ENCODE peak calls at places on chromosomes 1 and 21, in ten cellular contexts. One of them, this sample, is unnamed.

GRCh38 chr1:114135806-114136205 is 17.9 kb downstream of the SYT6 start:
- DNase-seq in neural progenitor cell: no peak
- DNase-seq in tibial artery: no peak
- DNase-seq in nucleus accumbens: no peak
- DNase-seq in sigmoid colon: no peak
- DNase-seq in endothelial cell: no peak
- DNase-seq in activated T-cell treated with anti-CD3 and anti-CD28 coated beads, Interleukin-2, amount 50 U/mL, for 72 hours: no peak
- DNase-seq in NCI-H187 treated with DMSO at 0.1 percent for 48 hours: no peak
- DNase-seq in activated naive CD4-positive, alpha-beta T cell treated with Interleukin-2 at 50 U/mL for 16 hours: no peak
- DNase-seq in stimulated activated CD4-positive, alpha-beta T cell treated with anti-CD3 and anti-CD28 coated beads, Interleukin-12 subunit alpha, Interleukin-12 subunit beta, amount 100 ng/mL, for 4 hours: no peak
- DNase-seq in this sample: no peak

GRCh38 chr1:77473690-77474089 is 191.9 kb downstream of the AK5 start:
- DNase-seq in neural progenitor cell: no peak
- DNase-seq in tibial artery: no peak
- DNase-seq in nucleus accumbens: no peak
- DNase-seq in sigmoid colon: no peak
- DNase-seq in endothelial cell: no peak
- DNase-seq in activated T-cell treated with anti-CD3 and anti-CD28 coated beads, Interleukin-2, amount 50 U/mL, for 72 hours: no peak
- DNase-seq in NCI-H187 treated with DMSO at 0.1 percent for 48 hours: no peak
- DNase-seq in activated naive CD4-positive, alpha-beta T cell treated with Interleukin-2 at 50 U/mL for 16 hours: no peak
- DNase-seq in stimulated activated CD4-positive, alpha-beta T cell treated with anti-CD3 and anti-CD28 coated beads, Interleukin-12 subunit alpha, Interleukin-12 subunit beta, amount 100 ng/mL, for 4 hours: no peak
- DNase-seq in this sample: peak

GRCh38 chr1:210358511-210359148 is 29.9 kb downstream of the HHAT start:
- DNase-seq in neural progenitor cell: peak
- DNase-seq in tibial artery: no peak
- DNase-seq in nucleus accumbens: no peak
- DNase-seq in sigmoid colon: no peak
- DNase-seq in endothelial cell: no peak
- DNase-seq in activated T-cell treated with anti-CD3 and anti-CD28 coated beads, Interleukin-2, amount 50 U/mL, for 72 hours: no peak
- DNase-seq in NCI-H187 treated with DMSO at 0.1 percent for 48 hours: no peak
- DNase-seq in activated naive CD4-positive, alpha-beta T cell treated with Interleukin-2 at 50 U/mL for 16 hours: no peak
- DNase-seq in stimulated activated CD4-positive, alpha-beta T cell treated with anti-CD3 and anti-CD28 coated beads, Interleukin-12 subunit alpha, Interleukin-12 subunit beta, amount 100 ng/mL, for 4 hours: no peak
- DNase-seq in this sample: no peak

GRCh38 chr1:27513958-27514357 is 24.0 kb upstream of the WASF2 start:
- DNase-seq in neural progenitor cell: no peak
- DNase-seq in tibial artery: no peak
- DNase-seq in nucleus accumbens: no peak
- DNase-seq in sigmoid colon: no peak
- DNase-seq in endothelial cell: no peak
- DNase-seq in activated T-cell treated with anti-CD3 and anti-CD28 coated beads, Interleukin-2, amount 50 U/mL, for 72 hours: no peak
- DNase-seq in NCI-H187 treated with DMSO at 0.1 percent for 48 hours: no peak
- DNase-seq in activated naive CD4-positive, alpha-beta T cell treated with Interleukin-2 at 50 U/mL for 16 hours: no peak
- DNase-seq in stimulated activated CD4-positive, alpha-beta T cell treated with anti-CD3 and anti-CD28 coated beads, Interleukin-12 subunit alpha, Interleukin-12 subunit beta, amount 100 ng/mL, for 4 hours: no peak
- DNase-seq in this sample: no peak

GRCh38 chr21:44617071-44617501 is 5.2 kb downstream of the KRTAP10-8 start:
- DNase-seq in neural progenitor cell: no peak
- DNase-seq in tibial artery: no peak
- DNase-seq in nucleus accumbens: no peak
- DNase-seq in sigmoid colon: peak
- DNase-seq in endothelial cell: no peak
- DNase-seq in activated T-cell treated with anti-CD3 and anti-CD28 coated beads, Interleukin-2, amount 50 U/mL, for 72 hours: no peak
- DNase-seq in NCI-H187 treated with DMSO at 0.1 percent for 48 hours: no peak
- DNase-seq in activated naive CD4-positive, alpha-beta T cell treated with Interleukin-2 at 50 U/mL for 16 hours: no peak
- DNase-seq in stimulated activated CD4-positive, alpha-beta T cell treated with anti-CD3 and anti-CD28 coated beads, Interleukin-12 subunit alpha, Interleukin-12 subunit beta, amount 100 ng/mL, for 4 hours: no peak
- DNase-seq in this sample: no peak

GRCh38 chr1:170156594-170156993 is 10.8 kb downstream of the NTMT2 start:
- DNase-seq in neural progenitor cell: no peak
- DNase-seq in tibial artery: no peak
- DNase-seq in nucleus accumbens: no peak
- DNase-seq in sigmoid colon: no peak
- DNase-seq in endothelial cell: no peak
- DNase-seq in activated T-cell treated with anti-CD3 and anti-CD28 coated beads, Interleukin-2, amount 50 U/mL, for 72 hours: no peak
- DNase-seq in NCI-H187 treated with DMSO at 0.1 percent for 48 hours: no peak
- DNase-seq in activated naive CD4-positive, alpha-beta T cell treated with Interleukin-2 at 50 U/mL for 16 hours: no peak
- DNase-seq in stimulated activated CD4-positive, alpha-beta T cell treated with anti-CD3 and anti-CD28 coated beads, Interleukin-12 subunit alpha, Interleukin-12 subunit beta, amount 100 ng/mL, for 4 hours: no peak
- DNase-seq in this sample: no peak

GRCh38 chr21:45334591-45335081 is 46.9 kb upstream of the POFUT2 start:
- DNase-seq in neural progenitor cell: no peak
- DNase-seq in tibial artery: peak
- DNase-seq in nucleus accumbens: no peak
- DNase-seq in sigmoid colon: peak
- DNase-seq in endothelial cell: no peak
- DNase-seq in activated T-cell treated with anti-CD3 and anti-CD28 coated beads, Interleukin-2, amount 50 U/mL, for 72 hours: no peak
- DNase-seq in NCI-H187 treated with DMSO at 0.1 percent for 48 hours: no peak
- DNase-seq in activated naive CD4-positive, alpha-beta T cell treated with Interleukin-2 at 50 U/mL for 16 hours: no peak
- DNase-seq in stimulated activated CD4-positive, alpha-beta T cell treated with anti-CD3 and anti-CD28 coated beads, Interleukin-12 subunit alpha, Interleukin-12 subunit beta, amount 100 ng/mL, for 4 hours: no peak
- DNase-seq in this sample: no peak

GRCh38 chr1:30472526-30472925 is 250.9 kb downstream of the MATN1 start:
- DNase-seq in neural progenitor cell: no peak
- DNase-seq in tibial artery: peak
- DNase-seq in nucleus accumbens: no peak
- DNase-seq in sigmoid colon: peak
- DNase-seq in endothelial cell: no peak
- DNase-seq in activated T-cell treated with anti-CD3 and anti-CD28 coated beads, Interleukin-2, amount 50 U/mL, for 72 hours: no peak
- DNase-seq in NCI-H187 treated with DMSO at 0.1 percent for 48 hours: no peak
- DNase-seq in activated naive CD4-positive, alpha-beta T cell treated with Interleukin-2 at 50 U/mL for 16 hours: no peak
- DNase-seq in stimulated activated CD4-positive, alpha-beta T cell treated with anti-CD3 and anti-CD28 coated beads, Interleukin-12 subunit alpha, Interleukin-12 subunit beta, amount 100 ng/mL, for 4 hours: no peak
- DNase-seq in this sample: no peak

GRCh38 chr1:79811173-79811572 is 804.6 kb upstream of the ADGRL4 start:
- DNase-seq in neural progenitor cell: no peak
- DNase-seq in tibial artery: no peak
- DNase-seq in nucleus accumbens: no peak
- DNase-seq in sigmoid colon: no peak
- DNase-seq in endothelial cell: no peak
- DNase-seq in activated T-cell treated with anti-CD3 and anti-CD28 coated beads, Interleukin-2, amount 50 U/mL, for 72 hours: no peak
- DNase-seq in NCI-H187 treated with DMSO at 0.1 percent for 48 hours: no peak
- DNase-seq in activated naive CD4-positive, alpha-beta T cell treated with Interleukin-2 at 50 U/mL for 16 hours: no peak
- DNase-seq in stimulated activated CD4-positive, alpha-beta T cell treated with anti-CD3 and anti-CD28 coated beads, Interleukin-12 subunit alpha, Interleukin-12 subunit beta, amount 100 ng/mL, for 4 hours: no peak
- DNase-seq in this sample: peak